ENCODE peak calls at places on chromosomes 3 and 15, in seven cellular contexts. One of them, this sample, is unnamed.

GRCh38 chr3:192570757-192571156 is 156.6 kb downstream of the FGF12 start:
- DNase-seq in H1: no peak
- DNase-seq in mesenchymal stem cell: no peak
- DNase-seq in trophoblast cell: no peak
- DNase-seq in mesendoderm: no peak
- DNase-seq in H9: no peak
- DNase-seq in IMR-90: no peak
- DNase-seq in this sample: no peak

GRCh38 chr3:47367631-47368030 is 13.2 kb upstream of the PTPN23 start:
- DNase-seq in H1: no peak
- DNase-seq in mesenchymal stem cell: no peak
- DNase-seq in trophoblast cell: no peak
- DNase-seq in mesendoderm: no peak
- DNase-seq in H9: no peak
- DNase-seq in IMR-90: no peak
- DNase-seq in this sample: no peak

GRCh38 chr15:62928242-62928995 is 114.1 kb upstream of the TPM1 start:
- DNase-seq in H1: no peak
- DNase-seq in mesenchymal stem cell: peak
- DNase-seq in trophoblast cell: peak
- DNase-seq in mesendoderm: peak
- DNase-seq in H9: no peak
- DNase-seq in IMR-90: peak
- DNase-seq in this sample: no peak

GRCh38 chr3:23696842-23697241 is 108.9 kb upstream of the UBE2E1 start:
- DNase-seq in H1: no peak
- DNase-seq in mesenchymal stem cell: peak
- DNase-seq in trophoblast cell: peak
- DNase-seq in mesendoderm: no peak
- DNase-seq in H9: no peak
- DNase-seq in IMR-90: peak
- DNase-seq in this sample: no peak

GRCh38 chr3:190786898-190787297 is 75.6 kb downstream of the GMNC start:
- DNase-seq in H1: no peak
- DNase-seq in mesenchymal stem cell: no peak
- DNase-seq in trophoblast cell: no peak
- DNase-seq in mesendoderm: no peak
- DNase-seq in H9: no peak
- DNase-seq in IMR-90: no peak
- DNase-seq in this sample: no peak

GRCh38 chr3:109165905-109166304 is 29.4 kb downstream of the C3orf85 start:
- DNase-seq in H1: no peak
- DNase-seq in mesenchymal stem cell: no peak
- DNase-seq in trophoblast cell: no peak
- DNase-seq in mesendoderm: no peak
- DNase-seq in H9: no peak
- DNase-seq in IMR-90: no peak
- DNase-seq in this sample: no peak

GRCh38 chr15:77862651-77863104 is 214.8 kb downstream of the TBC1D2B start:
- DNase-seq in H1: no peak
- DNase-seq in mesenchymal stem cell: no peak
- DNase-seq in trophoblast cell: no peak
- DNase-seq in mesendoderm: no peak
- DNase-seq in H9: peak
- DNase-seq in IMR-90: no peak
- DNase-seq in this sample: no peak

GRCh38 chr3:179149239-179149887 is 1.2 kb downstream of the PIK3CA start:
- DNase-seq in H1: no peak
- DNase-seq in mesenchymal stem cell: peak
- DNase-seq in trophoblast cell: peak
- DNase-seq in mesendoderm: no peak
- DNase-seq in H9: no peak
- DNase-seq in IMR-90: peak
- DNase-seq in this sample: peak

GRCh38 chr15:20409247-20409646 is 132.4 kb downstream of the GOLGA6L6 start:
- DNase-seq in H1: no peak
- DNase-seq in mesenchymal stem cell: no peak
- DNase-seq in trophoblast cell: no peak
- DNase-seq in mesendoderm: no peak
- DNase-seq in H9: no peak
- DNase-seq in IMR-90: no peak
- DNase-seq in this sample: no peak

GRCh38 chr3:156750191-156750873 is 75.8 kb upstream of the LEKR1 start:
- DNase-seq in H1: no peak
- DNase-seq in mesenchymal stem cell: peak
- DNase-seq in trophoblast cell: no peak
- DNase-seq in mesendoderm: peak
- DNase-seq in H9: peak
- DNase-seq in IMR-90: peak
- DNase-seq in this sample: no peak

GRCh38 chr3:115359507-115359906 is 212.4 kb upstream of the ZBTB20 start:
- DNase-seq in H1: no peak
- DNase-seq in mesenchymal stem cell: peak
- DNase-seq in trophoblast cell: no peak
- DNase-seq in mesendoderm: no peak
- DNase-seq in H9: no peak
- DNase-seq in IMR-90: peak
- DNase-seq in this sample: no peak

GRCh38 chr3:4751057-4752051 is 227.9 kb upstream of the BHLHE40 start:
- DNase-seq in H1: no peak
- DNase-seq in mesenchymal stem cell: peak
- DNase-seq in trophoblast cell: peak
- DNase-seq in mesendoderm: peak
- DNase-seq in H9: no peak
- DNase-seq in IMR-90: peak
- DNase-seq in this sample: no peak

GRCh38 chr3:170560717-170561382 is 25.0 kb downstream of the SLC7A14 start:
- DNase-seq in H1: no peak
- DNase-seq in mesenchymal stem cell: no peak
- DNase-seq in trophoblast cell: no peak
- DNase-seq in mesendoderm: no peak
- DNase-seq in H9: no peak
- DNase-seq in IMR-90: no peak
- DNase-seq in this sample: no peak

GRCh38 chr3:22977650-22978289 is 225.4 kb upstream of the UBE2E2 start:
- DNase-seq in H1: no peak
- DNase-seq in mesenchymal stem cell: no peak
- DNase-seq in trophoblast cell: peak
- DNase-seq in mesendoderm: no peak
- DNase-seq in H9: no peak
- DNase-seq in IMR-90: no peak
- DNase-seq in this sample: no peak

GRCh38 chr3:14137004-14137403 is 12.2 kb downstream of the TMEM43 start:
- DNase-seq in H1: no peak
- DNase-seq in mesenchymal stem cell: no peak
- DNase-seq in trophoblast cell: no peak
- DNase-seq in mesendoderm: no peak
- DNase-seq in H9: no peak
- DNase-seq in IMR-90: no peak
- DNase-seq in this sample: no peak

GRCh38 chr15:96626936-96627577 is 296.6 kb downstream of the NR2F2 start:
- DNase-seq in H1: no peak
- DNase-seq in mesenchymal stem cell: no peak
- DNase-seq in trophoblast cell: no peak
- DNase-seq in mesendoderm: peak
- DNase-seq in H9: no peak
- DNase-seq in IMR-90: no peak
- DNase-seq in this sample: no peak

GRCh38 chr15:35130245-35130644 is 45.1 kb upstream of the NANOGP8 start:
- DNase-seq in H1: no peak
- DNase-seq in mesenchymal stem cell: no peak
- DNase-seq in trophoblast cell: peak
- DNase-seq in mesendoderm: no peak
- DNase-seq in H9: no peak
- DNase-seq in IMR-90: peak
- DNase-seq in this sample: no peak
- H3K23ac ChIP-seq in H1: no peak
- H3K23ac ChIP-seq in mesenchymal stem cell: no peak
- H3K23ac ChIP-seq in trophoblast cell: no peak
- H3K23ac ChIP-seq in mesendoderm: no peak
- H3K23ac ChIP-seq in H9: no peak
- H3K23ac ChIP-seq in IMR-90: no peak
- H3K23ac ChIP-seq in this sample: no peak

DNA sequence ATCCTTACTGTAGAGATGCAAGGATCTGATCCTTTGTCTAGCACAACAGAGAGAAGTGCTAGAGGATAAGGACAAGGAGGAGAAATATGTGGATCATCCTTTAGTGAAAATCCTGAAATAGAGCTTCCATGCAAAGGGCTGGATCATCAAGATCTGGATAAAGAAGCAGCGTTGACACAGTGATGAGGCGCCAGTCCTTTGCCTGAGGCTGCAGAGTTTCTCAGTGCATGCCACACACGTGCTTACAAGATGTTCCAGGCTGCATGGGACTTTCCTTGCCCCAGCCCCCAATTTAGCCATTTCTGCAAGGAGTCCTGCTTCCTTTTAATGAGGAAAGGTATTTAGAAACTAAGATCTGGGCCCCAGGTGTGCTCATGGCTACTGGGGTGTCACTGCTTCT is 7.2 kb upstream of the ABTB1 start:
- DNase-seq in H1: no peak
- DNase-seq in mesenchymal stem cell: no peak
- DNase-seq in trophoblast cell: no peak
- DNase-seq in mesendoderm: no peak
- DNase-seq in H9: no peak
- DNase-seq in IMR-90: no peak
- DNase-seq in this sample: no peak
- H2BK120ac ChIP-seq in H1: no peak
- H2BK120ac ChIP-seq in mesenchymal stem cell: no peak
- H2BK120ac ChIP-seq in trophoblast cell: no peak
- H2BK120ac ChIP-seq in mesendoderm: no peak
- H2BK120ac ChIP-seq in H9: no peak
- H2BK120ac ChIP-seq in IMR-90: no peak
- H2BK120ac ChIP-seq in this sample: no peak

DNA sequence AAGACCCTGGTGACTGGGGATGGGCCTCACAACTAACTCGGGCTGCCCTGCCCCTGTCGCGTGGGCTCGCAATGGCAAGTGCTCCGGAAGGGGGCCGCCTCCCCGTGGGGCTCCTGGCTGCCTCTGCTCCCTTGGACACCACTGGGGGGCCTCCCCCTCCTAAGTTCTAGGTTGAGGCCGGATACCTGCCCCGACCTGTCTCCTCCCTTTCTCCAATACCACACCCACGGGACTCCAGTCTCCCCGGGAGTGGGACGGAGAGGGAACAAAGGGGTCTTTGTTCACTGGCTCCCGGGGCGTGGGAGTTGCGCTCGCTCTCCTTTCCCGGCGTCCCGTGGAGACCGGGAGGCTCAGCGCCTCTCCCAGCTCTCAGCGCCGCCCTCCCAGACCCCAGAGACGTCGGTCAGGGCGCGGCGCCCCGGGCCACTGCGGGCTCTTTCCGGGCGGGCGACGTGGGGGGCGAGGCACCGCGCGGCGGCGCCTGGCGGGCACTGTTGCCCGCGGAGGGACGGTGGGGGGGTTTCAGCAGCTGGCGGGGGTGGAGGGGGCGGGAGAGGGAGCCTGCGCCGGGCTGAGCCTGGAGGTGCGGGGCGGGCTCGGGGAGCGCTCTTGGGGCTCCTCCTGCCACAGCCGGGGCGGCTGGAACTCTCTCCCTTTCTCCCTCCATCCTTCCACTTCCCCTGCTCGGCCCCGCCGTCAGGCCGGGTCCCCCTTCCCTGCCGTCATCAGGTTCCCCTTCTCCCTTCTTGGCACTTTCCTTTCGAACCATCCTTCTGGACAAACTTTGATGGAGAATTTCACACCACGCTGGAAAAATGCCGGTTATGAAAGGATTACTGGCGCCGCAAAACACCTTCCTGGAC is at the start of gene KCNH8:
- DNase-seq in H1: peak
- DNase-seq in mesenchymal stem cell: no peak
- DNase-seq in trophoblast cell: no peak
- DNase-seq in mesendoderm: peak
- DNase-seq in H9: peak
- DNase-seq in IMR-90: no peak
- DNase-seq in this sample: peak
- H3K23ac ChIP-seq in H1: no peak
- H3K23ac ChIP-seq in mesenchymal stem cell: no peak
- H3K23ac ChIP-seq in trophoblast cell: no peak
- H3K23ac ChIP-seq in mesendoderm: no peak
- H3K23ac ChIP-seq in H9: no peak
- H3K23ac ChIP-seq in IMR-90: no peak
- H3K23ac ChIP-seq in this sample: peak

DNA sequence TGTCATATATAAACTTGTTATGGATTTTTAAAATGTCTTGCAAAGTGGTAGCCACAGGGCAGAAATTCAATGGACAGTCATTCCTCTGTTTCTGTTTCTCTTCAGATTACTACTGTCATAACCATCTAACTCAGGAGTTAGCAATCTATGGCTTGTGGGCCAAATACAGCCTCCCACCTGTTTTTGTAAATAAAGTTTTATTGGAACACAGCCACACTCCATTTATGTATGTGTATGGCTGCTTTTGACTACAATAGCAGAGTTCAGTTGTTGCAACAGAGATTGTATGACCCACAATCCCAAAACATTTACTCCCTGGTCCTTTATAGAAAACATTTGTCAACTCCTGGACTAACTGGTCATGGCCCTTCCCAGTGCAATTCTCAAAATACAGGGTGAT is 20.0 kb downstream of the SLC27A2 start:
- DNase-seq in H1: no peak
- DNase-seq in mesenchymal stem cell: no peak
- DNase-seq in trophoblast cell: no peak
- DNase-seq in mesendoderm: no peak
- DNase-seq in H9: no peak
- DNase-seq in IMR-90: no peak
- DNase-seq in this sample: no peak
- H2BK120ac ChIP-seq in H1: no peak
- H2BK120ac ChIP-seq in mesenchymal stem cell: no peak
- H2BK120ac ChIP-seq in trophoblast cell: no peak
- H2BK120ac ChIP-seq in mesendoderm: no peak
- H2BK120ac ChIP-seq in H9: no peak
- H2BK120ac ChIP-seq in IMR-90: no peak
- H2BK120ac ChIP-seq in this sample: no peak